ENCODE peak calls at places on chromosomes 7 and 10, in five cellular contexts. X, S, W, F and J are unnamed samples.

GRCh38 chr10:35225204-35225603 is 98.6 kb downstream of the CREM start:
- DNase-seq in X (no peak), S (no peak), W (no peak), F (no peak), J (no peak)

GRCh38 chr10:129365767-129366400 is 101.2 kb upstream of the MGMT start:
- DNase-seq in X (no peak), S (peak; percentile 13), W (no peak), F (no peak), J (peak; percentile 79)

GRCh38 chr10:119360181-119360921 is 153.0 kb downstream of the GRK5 start:
- DNase-seq in X (no peak), S (no peak), W (no peak), F (no peak), J (no peak)

GRCh38 chr10:110641256-110641655 is 2.9 kb upstream of the RBM20 start:
- DNase-seq in X (no peak), S (peak; percentile 88), W (peak; percentile 37), F (no peak), J (peak; percentile 96)

GRCh38 chr7:82729172-82730030 is 285.8 kb upstream of the CACNA2D1 start:
- DNase-seq in X (no peak), S (peak; percentile 14), W (peak; percentile 60), F (no peak), J (peak; percentile 54)

GRCh38 chr10:45428611-45429510 is 54.8 kb downstream of the ALOX5 start:
- DNase-seq in X (no peak), S (no peak), W (no peak), F (no peak), J (no peak)

GRCh38 chr7:117164578-117164977 is 158.3 kb downstream of the WNT2 start:
- DNase-seq in X (no peak), S (no peak), W (peak; percentile 86), F (no peak), J (no peak)

GRCh38 chr7:138195207-138195606 is 118.9 kb downstream of the AKR1D1 start:
- DNase-seq in X (no peak), S (no peak), W (no peak), F (no peak), J (no peak)

GRCh38 chr10:71766717-71767419 is 6.5 kb downstream of the VSIR start:
- DNase-seq in X (peak; percentile 46), S (no peak), W (peak; percentile 95), F (peak; percentile 98), J (no peak)

GRCh38 chr7:34718867-34719266 is 60.8 kb downstream of the NPSR1 start:
- DNase-seq in X (no peak), S (no peak), W (no peak), F (no peak), J (no peak)

GRCh38 chr10:25748509-25748908 is 185.5 kb upstream of the MYO3A start:
- DNase-seq in X (no peak), S (no peak), W (no peak), F (no peak), J (no peak)

GRCh38 chr7:108193593-108194498 is 63.7 kb upstream of the LAMB4 start:
- DNase-seq in X (no peak), S (no peak), W (no peak), F (no peak), J (no peak)

GRCh38 chr10:118007773-118008172 is 39.0 kb downstream of the RAB11FIP2 start:
- DNase-seq in X (no peak), S (no peak), W (peak; percentile 12), F (no peak), J (no peak)

GRCh38 chr10:5809541-5810154 is 3.6 kb downstream of the GDI2 start:
- DNase-seq in X (no peak), S (no peak), W (peak; percentile 1), F (no peak), J (no peak)

GRCh38 chr10:114684085-114684821 is 26.2 kb upstream of the ABLIM1 start:
- DNase-seq in X (no peak), S (no peak), W (peak; percentile 30), F (peak; percentile 39), J (no peak)

GRCh38 chr10:130050721-130051120 is 59.9 kb downstream of the C10orf143 start:
- DNase-seq in X (no peak), S (no peak), W (no peak), F (no peak), J (no peak)

GRCh38 chr7:158908552-158908951 is 52.2 kb downstream of the DYNC2I1 start:
- DNase-seq in X (no peak), S (no peak), W (no peak), F (no peak), J (no peak)

GRCh38 chr7:138979988-138980574 is 1.1 kb downstream of the KIAA1549 start:
- DNase-seq in X (no peak), S (no peak), W (no peak), F (no peak), J (no peak)

GRCh38 chr10:29554660-29555059 is 80.1 kb downstream of the SVIL start:
- DNase-seq in X (no peak), S (no peak), W (peak; percentile 43), F (no peak), J (no peak)

GRCh38 chr7:20190588-20190987 is 26.6 kb downstream of the MACC1 start:
- DNase-seq in X (no peak), S (no peak), W (no peak), F (no peak), J (no peak)

GRCh38 chr10:31490858-31491504 is 172.0 kb downstream of the ZEB1 start:
- DNase-seq in X (no peak), S (peak; percentile 7), W (peak; percentile 52), F (no peak), J (peak; percentile 63)

GRCh38 chr7:125605241-125605640 is 675.6 kb upstream of the POT1 start:
- DNase-seq in X (no peak), S (no peak), W (no peak), F (no peak), J (no peak)

GRCh38 chr10:121990015-121990677 is 1.2 kb downstream of the TACC2 start:
- DNase-seq in X (no peak), S (no peak), W (no peak), F (no peak), J (no peak)

GRCh38 chr7:25886387-25887240 is 265.4 kb upstream of the NFE2L3 start:
- DNase-seq in X (no peak), S (peak; percentile 48), W (no peak), F (no peak), J (no peak)

GRCh38 chr7:37920619-37921339 is at the start of gene EPDR1:
- DNase-seq in X (no peak), S (peak; percentile 73), W (no peak), F (no peak), J (peak; percentile 90)

GRCh38 chr7:101820703-101821102 is 3.3 kb downstream of the CUX1 start:
- DNase-seq in X (no peak), S (no peak), W (no peak), F (no peak), J (peak; percentile 56)

GRCh38 chr7:2175091-2175490 is 57.7 kb downstream of the MAD1L1 start:
- DNase-seq in X (no peak), S (no peak), W (no peak), F (no peak), J (no peak)

GRCh38 chr10:131838921-131839320 is 61.9 kb upstream of the PPP2R2D start:
- DNase-seq in X (no peak), S (no peak), W (no peak), F (no peak), J (no peak)

GRCh38 chr7:77328669-77329068 is 87.5 kb downstream of the GSAP start:
- DNase-seq in X (no peak), S (no peak), W (peak; percentile 46), F (no peak), J (no peak)

GRCh38 chr7:118327179-118327578 is 102.7 kb downstream of the ANKRD7 start:
- DNase-seq in X (no peak), S (no peak), W (no peak), F (no peak), J (no peak)

GRCh38 chr7:130426541-130426940 is 14.3 kb downstream of the CEP41 start:
- DNase-seq in X (no peak), S (no peak), W (no peak), F (no peak), J (no peak)

GRCh38 chr7:10888861-10889260 is 84.8 kb upstream of the PHF14 start:
- DNase-seq in X (no peak), S (no peak), W (no peak), F (no peak), J (no peak)

GRCh38 chr10:97338041-97338440 is 3.5 kb upstream of the FRAT2 start:
- DNase-seq in X (no peak), S (no peak), W (no peak), F (no peak), J (no peak)
- H3K4me3 ChIP-seq in X (no peak overlapping the region), S (no peak overlapping the region), W (no peak overlapping the region), F (no peak overlapping the region), J (peak overlapping the region; percentile 8)

GRCh38 chr10:485776-486572 is 203.5 kb downstream of the DIP2C start:
- DNase-seq in X (no peak), S (no peak), W (no peak), F (no peak), J (peak; percentile 38)
- H3K4me3 ChIP-seq in X (no peak overlapping the region), S (no peak overlapping the region), W (no peak overlapping the region), F (no peak overlapping the region), J (no peak overlapping the region)

GRCh38 chr10:59905735-59906416 is 480 bp downstream of the CCDC6 start:
- DNase-seq in X (no peak), S (no peak), W (no peak), F (no peak), J (no peak)

GRCh38 chr10:59908808-59909143 is 2.4 kb upstream of the CCDC6 start:
- DNase-seq in X (no peak), S (no peak), W (no peak), F (no peak), J (no peak)

GRCh38 chr10:59907537-59907917 is 1.2 kb upstream of the CCDC6 start:
- DNase-seq in X (no peak), S (no peak), W (no peak), F (no peak), J (no peak)

GRCh38 chr10:59906417-59907202 is at the start of gene CCDC6:
- DNase-seq in X (peak; percentile 83), S (peak; percentile 95), W (peak; percentile 90), F (peak; percentile 55), J (peak; percentile 97)

DNA sequence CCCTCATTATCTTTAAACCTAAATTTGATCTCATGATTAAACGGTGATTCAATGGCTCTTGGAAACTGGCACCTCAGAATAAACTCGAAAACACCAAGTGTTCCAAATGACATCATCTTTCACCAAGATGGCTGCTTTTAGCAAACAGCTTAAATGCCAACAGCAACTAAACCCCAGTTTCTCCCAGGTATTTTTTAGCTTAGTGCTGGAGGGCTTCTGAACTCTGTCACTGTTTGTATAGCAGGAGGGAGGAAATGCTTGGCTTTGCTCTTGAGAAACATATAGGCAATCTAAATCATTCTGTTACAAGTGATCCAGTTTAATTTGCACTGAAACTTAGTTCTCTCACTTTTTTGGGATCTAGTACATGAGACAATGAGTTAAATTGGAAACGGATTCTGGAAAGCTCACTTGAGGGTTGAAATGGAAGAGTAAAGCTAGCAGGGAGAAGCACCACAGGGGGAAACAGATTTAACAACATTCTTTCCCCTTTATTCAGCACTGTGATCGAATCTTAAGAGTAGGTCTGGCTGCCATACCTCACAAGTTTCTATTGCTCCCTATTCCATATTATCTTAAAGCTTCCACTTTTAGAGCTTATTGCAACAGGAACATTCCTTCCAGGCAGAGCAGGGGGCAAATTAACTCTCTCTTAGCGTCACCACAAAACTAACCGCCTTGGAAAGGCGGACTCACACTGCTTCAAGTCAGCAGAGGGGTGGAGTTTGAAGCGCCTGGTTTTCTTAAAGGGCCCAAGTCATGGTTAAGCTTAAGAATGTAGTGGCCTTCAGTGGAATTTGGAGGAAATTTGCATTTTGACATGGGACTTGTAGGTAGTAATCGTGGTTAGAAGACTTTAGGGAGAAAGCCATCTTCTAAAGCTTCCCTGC is 1.8 kb upstream of the CCDC6 start:
- DNase-seq in X (peak; percentile 40), S (no peak), W (peak; percentile 85), F (peak; percentile 39), J (peak; percentile 89)
- H3K4me3 ChIP-seq in X (peak overlapping the region; percentile 95), S (no peak overlapping the region), W (peak overlapping the region; percentile 35), F (peak overlapping the region; percentile 38), J (peak overlapping the region; percentile 88)

GRCh38 chr7:112202819-112203218 is 3.4 kb downstream of the DOCK4 start:
- DNase-seq in X (no peak), S (no peak), W (no peak), F (no peak), J (no peak)
- H3K4me3 ChIP-seq in X (no peak overlapping the region), S (no peak overlapping the region), W (no peak overlapping the region), F (no peak overlapping the region), J (no peak overlapping the region)